ENCODE peak calls at places on chromosome 9, in four cellular contexts. V, Y, R and A are unnamed samples.

GRCh38 chr9:125979383-125979782 is 232.2 kb downstream of the PBX3 start:
- DNase-seq in Y (no peak), R (no peak), V (no peak), A (no peak)

GRCh38 chr9:118362596-118362995 is 658.4 kb downstream of the TLR4 start:
- DNase-seq in V (no peak), R (no peak), Y (no peak), A (no peak)

GRCh38 chr9:33687779-33688178 is 107.6 kb upstream of the PRSS3 start:
- DNase-seq in V (no peak), R (no peak), Y (no peak), A (no peak)

GRCh38 chr9:37471942-37472679 is 6.9 kb upstream of the ZBTB5 start:
- DNase-seq in Y (no peak), V (peak), R (peak), A (peak)

GRCh38 chr9:108521063-108521462 is 334.7 kb downstream of the ACTL7B start:
- DNase-seq in R (no peak), V (no peak), Y (no peak), A (peak)

GRCh38 chr9:27395484-27395921 is 98.6 kb upstream of the EQTN start:
- DNase-seq in R (no peak), Y (no peak), V (no peak), A (no peak)

GRCh38 chr9:107588393-107588792 is 98.8 kb upstream of the KLF4 start:
- DNase-seq in R (no peak), V (no peak), Y (no peak), A (no peak)

GRCh38 chr9:94757158-94757557 is 30.7 kb downstream of the AOPEP start:
- DNase-seq in R (no peak), V (no peak), Y (no peak), A (peak)

GRCh38 chr9:109463924-109464625 is 34.0 kb downstream of the PTPN3 start:
- DNase-seq in V (no peak), Y (no peak), R (no peak), A (no peak)

GRCh38 chr9:13900449-13900848 is 413.5 kb downstream of the NFIB start:
- DNase-seq in Y (no peak), V (no peak), R (no peak), A (no peak)

GRCh38 chr9:73011346-73011745 is 58.5 kb upstream of the ALDH1A1 start:
- DNase-seq in R (no peak), Y (no peak), V (no peak), A (no peak)

GRCh38 chr9:111916234-111916645 is 19.6 kb downstream of the UGCG start:
- DNase-seq in Y (no peak), V (no peak), R (no peak), A (no peak)

GRCh38 chr9:129037767-129038098 is 1.3 kb downstream of the MIGA2 start:
- DNase-seq in V (no peak), R (no peak), Y (no peak), A (no peak)

GRCh38 chr9:31556667-31557463 is 827.6 kb upstream of the ACO1 start:
- DNase-seq in Y (no peak), V (no peak), R (no peak), A (no peak)

GRCh38 chr9:70765935-70766334 is 351.5 kb upstream of the KLF9 start:
- DNase-seq in R (no peak), V (no peak), Y (no peak), A (no peak)

GRCh38 chr9:112558476-112558875 is 71.8 kb downstream of the KIAA1958 start:
- DNase-seq in Y (no peak), R (no peak), V (no peak), A (peak)

GRCh38 chr9:13485068-13485596 is 205.6 kb upstream of the MPDZ start:
- DNase-seq in V (no peak), Y (no peak), R (no peak), A (no peak)

GRCh38 chr9:27359763-27360162 is 62.8 kb upstream of the EQTN start:
- DNase-seq in Y (no peak), R (no peak), V (no peak), A (no peak)

GRCh38 chr9:33263936-33264472 is 504 bp downstream of the BAG1 start:
- DNase-seq in R (no peak), V (peak), Y (peak), A (no peak)

GRCh38 chr9:132372177-132373095 is 17.6 kb upstream of the SETX start:
- DNase-seq in R (no peak), Y (peak), V (no peak), A (peak)

GRCh38 chr9:133496901-133497411 is 18.1 kb upstream of the SLC2A6 start:
- DNase-seq in R (no peak), Y (no peak), V (no peak), A (no peak)

GRCh38 chr9:82208741-82209450 is 220.3 kb downstream of the SPATA31D1 start:
- DNase-seq in Y (no peak), R (no peak), V (no peak), A (no peak)

GRCh38 chr9:94945191-94946144 is 219.0 kb downstream of the AOPEP start:
- DNase-seq in R (no peak), V (peak), Y (peak), A (peak)

GRCh38 chr9:95333426-95333825 is 15.9 kb upstream of the FANCC start:
- DNase-seq in V (no peak), R (no peak), Y (no peak), A (no peak)

GRCh38 chr9:31839273-31839672 is 545.2 kb upstream of the ACO1 start:
- DNase-seq in V (no peak), R (no peak), Y (no peak), A (no peak)

GRCh38 chr9:107210775-107211174 is 72.3 kb upstream of the RAD23B start:
- DNase-seq in V (no peak), Y (no peak), R (peak), A (no peak)

GRCh38 chr9:101485873-101486692 is 47.6 kb upstream of the RNF20 start:
- DNase-seq in V (peak), Y (peak), R (peak), A (no peak)

GRCh38 chr9:7844283-7844682 is 44.7 kb upstream of the DMAC1 start:
- DNase-seq in R (no peak), Y (no peak), V (no peak), A (peak)

GRCh38 chr9:2853517-2853916 is 9.6 kb upstream of the PUM3 start:
- DNase-seq in R (no peak), V (no peak), Y (no peak), A (no peak)

GRCh38 chr9:136829412-136829811 is 12.9 kb upstream of the AJM1 start:
- DNase-seq in R (no peak), V (no peak), Y (no peak), A (no peak)

GRCh38 chr9:21813575-21814473 is 11.4 kb downstream of the MTAP start:
- DNase-seq in Y (no peak), V (no peak), R (peak), A (no peak)

GRCh38 chr9:135515083-135515511 is 6.1 kb upstream of the LCN1 start:
- DNase-seq in Y (no peak), V (no peak), R (no peak), A (no peak)
- TF ChIP-seq POLR2A in Y (no peak), V (no peak), R (no peak), A (no peak)

GRCh38 chr9:120868676-120869359 is 8.2 kb downstream of the PHF19 start:
- DNase-seq in Y (peak), R (peak), V (peak), A (no peak)
- TF ChIP-seq POLR2A in Y (no peak), R (no peak), V (peak), A (no peak)

GRCh38 chr9:130785940-130786500 is 49.0 kb upstream of the ABL1 start:
- DNase-seq in V (no peak), R (no peak), Y (no peak), A (no peak)

GRCh38 chr9:130782883-130783537 is 52.0 kb upstream of the ABL1 start:
- DNase-seq in Y (no peak), R (no peak), V (no peak), A (no peak)

GRCh38 chr9:130789747-130790672 is 45.0 kb upstream of the ABL1 start:
- DNase-seq in V (no peak), R (no peak), Y (no peak), A (no peak)

GRCh38 chr9:130785053-130785452 is 50.0 kb upstream of the ABL1 start:
- DNase-seq in R (no peak), Y (no peak), V (no peak), A (no peak)

GRCh38 chr9:130786526-130786925 is 48.5 kb upstream of the ABL1 start:
- DNase-seq in R (no peak), V (no peak), Y (no peak), A (no peak)
- TF ChIP-seq POLR2A in R (no peak), V (no peak), Y (no peak), A (no peak)

GRCh38 chr9:113593682-113594281 is 130.3 kb downstream of the RGS3 start:
- DNase-seq in R (peak), Y (peak), V (peak), A (peak)
- TF ChIP-seq POLR2A in R (no peak), Y (no peak), V (peak), A (peak)

GRCh38 chr9:127781821-127782220 is 3.4 kb upstream of the SH2D3C start:
- DNase-seq in R (no peak), V (no peak), Y (no peak), A (no peak)
- TF ChIP-seq POLR2A in R (no peak), V (no peak), Y (no peak), A (no peak)

DNA sequence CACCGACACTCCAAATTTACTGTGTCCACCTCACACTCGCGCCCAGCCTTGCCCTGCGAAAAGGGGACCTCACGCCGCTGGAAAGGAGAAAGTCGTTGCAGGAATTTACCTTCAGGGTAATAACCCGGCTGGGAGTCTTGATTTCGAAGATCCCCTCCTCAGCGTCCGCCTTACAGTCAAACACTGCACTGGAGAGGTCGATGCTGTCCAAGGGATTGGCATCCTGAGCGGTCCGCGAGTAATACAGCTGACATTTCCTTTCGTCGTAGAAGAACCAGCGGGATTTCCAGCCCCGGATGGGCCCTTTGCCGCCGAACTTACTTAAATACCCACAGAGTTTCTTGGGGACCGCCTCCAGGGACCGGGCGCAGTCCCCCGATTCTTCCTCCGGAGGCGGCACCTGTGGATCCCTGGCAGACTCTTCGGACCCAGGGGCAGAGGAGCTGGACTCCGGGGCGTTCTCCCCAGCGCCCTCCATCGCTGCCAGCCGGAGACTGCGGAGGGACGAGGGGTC is 328 bp downstream of the TBC1D2 start:
- DNase-seq in R (no peak), V (no peak), Y (no peak), A (peak)
- TF ChIP-seq POLR2A in R (no peak), V (no peak), Y (no peak), A (no peak)

GRCh38 chr9:69120380-69121154 is 53.5 kb upstream of the TJP2 start:
- DNase-seq in R (peak), V (peak), Y (peak), A (no peak)
- TF ChIP-seq POLR2A in R (no peak), V (no peak), Y (no peak), A (no peak)

GRCh38 chr9:130693426-130694191 is at the start of gene EXOSC2:
- DNase-seq in Y (peak), V (peak), R (peak), A (peak)
- TF ChIP-seq POLR2A in Y (no peak), V (peak), R (peak), A (peak)

GRCh38 chr9:34863426-34863825 is 94.7 kb upstream of the PHF24 start:
- DNase-seq in R (no peak), V (no peak), Y (no peak), A (no peak)

GRCh38 chr9:34866614-34867013 is 91.5 kb upstream of the PHF24 start:
- DNase-seq in Y (no peak), V (no peak), R (no peak), A (no peak)

DNA sequence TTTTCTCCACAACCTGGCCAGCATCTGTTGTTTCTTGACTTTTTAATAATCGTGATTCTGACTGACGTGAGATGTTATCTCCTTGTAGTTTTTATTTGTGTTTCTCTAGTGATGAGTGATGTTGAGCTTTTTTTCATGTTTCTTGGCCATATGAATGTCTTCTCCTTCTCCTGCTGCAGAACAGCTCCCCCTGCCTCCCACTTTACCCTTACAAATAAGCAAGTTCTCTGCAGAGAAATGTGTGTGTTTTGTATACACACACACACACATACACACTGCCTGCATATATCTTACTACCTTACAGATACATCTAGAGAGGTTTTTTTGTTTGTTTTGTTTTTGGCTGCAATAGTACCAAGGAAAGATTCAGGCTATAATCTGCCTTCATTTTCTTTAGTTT is 88.7 kb upstream of the PHF24 start:
- DNase-seq in R (peak), Y (no peak), V (no peak), A (no peak)
- TF ChIP-seq POLR2A in R (no peak), Y (no peak), V (no peak), A (no peak)